ENCODE peak calls at places on chromosomes 16 and 17, in five cellular contexts. Y is HCEC 1CT, F is midbrain, S is HT-29, C is upper lobe of right lung. I is an unnamed sample.

GRCh38 chr16:46839986-46840443 is 9.0 kb upstream of the C16orf87 start:
- DNase-seq in Y (no peak), F (no peak), S (no peak), C (no peak), I (no peak)

GRCh38 chr16:87926246-87927194 is 9.8 kb downstream of the CA5A start:
- DNase-seq in Y (no peak), F (peak; percentile 5), S (no peak), C (peak; percentile 81), I (no peak)

GRCh38 chr16:30946671-30947532 is 2.0 kb upstream of the ORAI3 start:
- DNase-seq in Y (no peak), F (no peak), S (no peak), C (no peak), I (no peak)

GRCh38 chr16:71537643-71538042 is 11.4 kb downstream of the CHST4 start:
- DNase-seq in Y (peak; percentile 35), F (peak; percentile 12), S (peak; percentile 92), C (no peak), I (peak; percentile 21)

GRCh38 chr16:49459953-49460735 is 86.5 kb downstream of the C16orf78 start:
- DNase-seq in Y (no peak), F (no peak), S (no peak), C (peak; percentile 19), I (no peak)

GRCh38 chr17:41689497-41690299 is 1.0 kb downstream of the EIF1 start:
- DNase-seq in Y (peak; percentile 57), F (no peak), S (peak; percentile 84), C (no peak), I (no peak)

GRCh38 chr16:53921042-53921441 is 217.1 kb downstream of the FTO start:
- DNase-seq in Y (no peak), F (no peak), S (no peak), C (no peak), I (no peak)

GRCh38 chr17:77466140-77466539 is 325.4 kb downstream of the SEC14L1 start:
- DNase-seq in Y (no peak), F (no peak), S (no peak), C (no peak), I (no peak)

GRCh38 chr17:10117581-10118001 is 80.8 kb downstream of the GAS7 start:
- DNase-seq in Y (no peak), F (peak; percentile 53), S (no peak), C (peak; percentile 63), I (peak; percentile 20)

GRCh38 chr16:67561824-67562525 is 351 bp upstream of the CTCF start:
- DNase-seq in Y (peak; percentile 98), F (peak; percentile 97), S (peak; percentile 97), C (peak; percentile 99), I (peak; percentile 89)

GRCh38 chr17:6323626-6324356 is 111.1 kb downstream of the AIPL1 start:
- DNase-seq in Y (no peak), F (no peak), S (peak; percentile 5), C (no peak), I (no peak)

GRCh38 chr17:76153640-76154039 is 12.6 kb upstream of the FOXJ1 start:
- DNase-seq in Y (no peak), F (no peak), S (peak; percentile 16), C (peak; percentile 37), I (no peak)

GRCh38 chr17:78979780-78980623 is at the start of gene LGALS3BP:
- DNase-seq in Y (peak; percentile 77), F (peak; percentile 88), S (peak; percentile 90), C (peak; percentile 87), I (no peak)

GRCh38 chr17:16352303-16352837 is 899 bp downstream of the CENPV start:
- DNase-seq in Y (peak; percentile 41), F (peak; percentile 7), S (peak; percentile 50), C (peak; percentile 65), I (no peak)

GRCh38 chr17:252456-252855 is 71.0 kb upstream of the DOC2B start:
- DNase-seq in Y (no peak), F (no peak), S (no peak), C (peak; percentile 38), I (no peak)